ENCODE peak calls at places on chromosomes 2 and 18, in nine cellular contexts. G is A549; S is AG04450; A is activated CD8-positive, alpha-beta memory T cell treated with anti-CD3 and anti-CD28 coated beads, Interleukin-2, amount 50 U/mL, for 48 hours; J is prostate gland; W is natural killer cell; R is DMS153; U is iris pigment epithelial cell; Y is heart left ventricle. O is an unnamed sample.
A peak's percentile ranks its signal among the peaks of the same experiment; 100 is the strongest.

GRCh38 chr2:128316777-128317185 is 1.9 kb downstream of the HS6ST1 start:
- DNase-seq in R (no peak), G (no peak), Y (no peak), A (peak; percentile 52), W (no peak), S (no peak), J (peak; percentile 14), U (no peak), O (peak; percentile 17)

GRCh38 chr2:128746356-128746755 is 427.7 kb upstream of the HS6ST1 start:
- DNase-seq in A (no peak), U (peak; percentile 100), J (no peak), Y (peak; percentile 46), G (no peak), S (no peak), W (no peak), R (no peak), O (no peak)

GRCh38 chr2:183477296-183477695 is 353.1 kb downstream of the NUP35 start:
- DNase-seq in A (no peak), W (no peak), Y (no peak), U (no peak), R (no peak), S (no peak), G (no peak), J (no peak), O (no peak)

GRCh38 chr2:118645891-118646290 is 201.6 kb downstream of the EN1 start:
- DNase-seq in W (no peak), R (no peak), Y (no peak), A (no peak), G (no peak), U (no peak), J (no peak), S (no peak), O (no peak)

GRCh38 chr2:188664391-188664790 is 309.8 kb upstream of the COL3A1 start:
- DNase-seq in W (no peak), R (no peak), J (no peak), Y (no peak), U (no peak), S (no peak), G (no peak), A (no peak), O (no peak)

GRCh38 chr2:50863856-50864255 is 168.1 kb downstream of the NRXN1 start:
- DNase-seq in U (no peak), R (no peak), Y (no peak), G (no peak), S (no peak), J (no peak), W (no peak), A (no peak), O (no peak)

GRCh38 chr18:79200546-79201268 is 131.5 kb downstream of the ATP9B start:
- DNase-seq in A (no peak), Y (peak; percentile 46), R (no peak), G (no peak), J (peak; percentile 79), W (no peak), U (peak; percentile 18), S (no peak), O (no peak)

GRCh38 chr2:221529943-221530652 is 42.0 kb downstream of the EPHA4 start:
- DNase-seq in R (peak; percentile 88), S (peak; percentile 63), A (no peak), U (peak; percentile 90), G (no peak), W (no peak), J (peak; percentile 60), Y (no peak), O (no peak)

GRCh38 chr2:170288859-170289258 is 110.9 kb downstream of the MYO3B start:
- DNase-seq in Y (no peak), A (no peak), S (no peak), U (no peak), G (no peak), W (no peak), R (no peak), J (no peak), O (no peak)

GRCh38 chr2:221085376-221085900 is 486.7 kb downstream of the EPHA4 start:
- DNase-seq in U (no peak), Y (no peak), G (no peak), W (no peak), J (no peak), S (no peak), R (no peak), A (no peak), O (no peak)

GRCh38 chr18:59549797-59550516 is 147.3 kb downstream of the CCBE1 start:
- DNase-seq in J (peak; percentile 64), U (no peak), A (no peak), R (no peak), S (no peak), W (no peak), G (no peak), Y (peak; percentile 48), O (no peak)

GRCh38 chr2:71071681-71072398 is 3.4 kb downstream of the NAGK start:
- DNase-seq in Y (no peak), W (peak; percentile 25), U (no peak), A (peak; percentile 67), R (no peak), G (no peak), J (no peak), S (no peak), O (no peak)

GRCh38 chr2:22536131-22536530 is 848.8 kb upstream of the KLHL29 start:
- DNase-seq in J (no peak), U (peak; percentile 1), A (no peak), W (no peak), Y (no peak), S (no peak), R (no peak), G (no peak), O (no peak)

O was measured in Right ventricle myocardium inferior.